ENCODE peak calls at places on chromosomes 5 and 9, in nine cellular contexts. One of them, this sample, is unnamed.
A peak's percentile ranks its signal among the peaks of the same experiment; 100 is the strongest.

GRCh38 chr5:158409507-158409906 is 550.6 kb upstream of the CLINT1 start:
- DNase-seq in neural progenitor cell: no peak
- DNase-seq in Caco-2: no peak
- DNase-seq in CD8-positive, alpha-beta T cell: no peak
- DNase-seq in ovary: no peak
- DNase-seq in prostate gland: no peak
- DNase-seq in OCI-LY7: no peak
- DNase-seq in cardiac muscle cell: no peak
- DNase-seq in BE2C: no peak
- DNase-seq in this sample: no peak

GRCh38 chr5:90548069-90548593 is 10.5 kb upstream of the ADGRV1 start:
- DNase-seq in neural progenitor cell: no peak
- DNase-seq in Caco-2: peak; percentile 75
- DNase-seq in CD8-positive, alpha-beta T cell: no peak
- DNase-seq in ovary: no peak
- DNase-seq in prostate gland: peak; percentile 65
- DNase-seq in OCI-LY7: no peak
- DNase-seq in cardiac muscle cell: peak; percentile 16
- DNase-seq in BE2C: peak; percentile 16
- DNase-seq in this sample: peak; percentile 87

GRCh38 chr9:110555971-110556370 is 23.6 kb downstream of the SVEP1 start:
- DNase-seq in neural progenitor cell: no peak
- DNase-seq in Caco-2: peak; percentile 48
- DNase-seq in CD8-positive, alpha-beta T cell: no peak
- DNase-seq in ovary: peak; percentile 47
- DNase-seq in prostate gland: no peak
- DNase-seq in OCI-LY7: no peak
- DNase-seq in cardiac muscle cell: no peak
- DNase-seq in BE2C: no peak
- DNase-seq in this sample: peak; percentile 53

GRCh38 chr5:25448646-25449045 is 803.9 kb upstream of the CDH10 start:
- DNase-seq in neural progenitor cell: peak; percentile 27
- DNase-seq in Caco-2: no peak
- DNase-seq in CD8-positive, alpha-beta T cell: no peak
- DNase-seq in ovary: no peak
- DNase-seq in prostate gland: peak; percentile 6
- DNase-seq in OCI-LY7: no peak
- DNase-seq in cardiac muscle cell: peak; percentile 7
- DNase-seq in BE2C: no peak
- DNase-seq in this sample: no peak

GRCh38 chr9:121756477-121757285 is 105.2 kb downstream of the DAB2IP start:
- DNase-seq in neural progenitor cell: peak; percentile 48
- DNase-seq in Caco-2: no peak
- DNase-seq in CD8-positive, alpha-beta T cell: no peak
- DNase-seq in ovary: no peak
- DNase-seq in prostate gland: no peak
- DNase-seq in OCI-LY7: no peak
- DNase-seq in cardiac muscle cell: no peak
- DNase-seq in BE2C: no peak
- DNase-seq in this sample: no peak

GRCh38 chr5:146042628-146043279 is 62.6 kb downstream of the PLAC8L1 start:
- DNase-seq in neural progenitor cell: no peak
- DNase-seq in Caco-2: no peak
- DNase-seq in CD8-positive, alpha-beta T cell: no peak
- DNase-seq in ovary: no peak
- DNase-seq in prostate gland: no peak
- DNase-seq in OCI-LY7: no peak
- DNase-seq in cardiac muscle cell: no peak
- DNase-seq in BE2C: no peak
- DNase-seq in this sample: no peak

GRCh38 chr5:53350991-53351770 is 129.2 kb upstream of the FST start:
- DNase-seq in neural progenitor cell: no peak
- DNase-seq in Caco-2: no peak
- DNase-seq in CD8-positive, alpha-beta T cell: no peak
- DNase-seq in ovary: no peak
- DNase-seq in prostate gland: no peak
- DNase-seq in OCI-LY7: no peak
- DNase-seq in cardiac muscle cell: peak; percentile 18
- DNase-seq in BE2C: no peak
- DNase-seq in this sample: no peak

GRCh38 chr5:108541816-108542215 is 159.9 kb upstream of the FBXL17 start:
- DNase-seq in neural progenitor cell: no peak
- DNase-seq in Caco-2: no peak
- DNase-seq in CD8-positive, alpha-beta T cell: no peak
- DNase-seq in ovary: no peak
- DNase-seq in prostate gland: no peak
- DNase-seq in OCI-LY7: no peak
- DNase-seq in cardiac muscle cell: no peak
- DNase-seq in BE2C: no peak
- DNase-seq in this sample: no peak

GRCh38 chr5:143078321-143078720 is 308.1 kb downstream of the ARHGAP26 start:
- DNase-seq in neural progenitor cell: no peak
- DNase-seq in Caco-2: no peak
- DNase-seq in CD8-positive, alpha-beta T cell: no peak
- DNase-seq in ovary: no peak
- DNase-seq in prostate gland: no peak
- DNase-seq in OCI-LY7: no peak
- DNase-seq in cardiac muscle cell: no peak
- DNase-seq in BE2C: no peak
- DNase-seq in this sample: no peak

GRCh38 chr5:96597441-96598020 is 64.6 kb upstream of the CAST start:
- DNase-seq in neural progenitor cell: no peak
- DNase-seq in Caco-2: no peak
- DNase-seq in CD8-positive, alpha-beta T cell: no peak
- DNase-seq in ovary: no peak
- DNase-seq in prostate gland: no peak
- DNase-seq in OCI-LY7: no peak
- DNase-seq in cardiac muscle cell: no peak
- DNase-seq in BE2C: no peak
- DNase-seq in this sample: no peak

GRCh38 chr9:104279535-104280215 is 185.6 kb downstream of the SMC2 start:
- DNase-seq in neural progenitor cell: no peak
- DNase-seq in Caco-2: no peak
- DNase-seq in CD8-positive, alpha-beta T cell: no peak
- DNase-seq in ovary: no peak
- DNase-seq in prostate gland: no peak
- DNase-seq in OCI-LY7: no peak
- DNase-seq in cardiac muscle cell: no peak
- DNase-seq in BE2C: no peak
- DNase-seq in this sample: no peak

GRCh38 chr5:154474957-154475334 is 3.1 kb downstream of the HAND1 start:
- DNase-seq in neural progenitor cell: no peak
- DNase-seq in Caco-2: no peak
- DNase-seq in CD8-positive, alpha-beta T cell: no peak
- DNase-seq in ovary: no peak
- DNase-seq in prostate gland: no peak
- DNase-seq in OCI-LY7: no peak
- DNase-seq in cardiac muscle cell: no peak
- DNase-seq in BE2C: no peak
- DNase-seq in this sample: no peak

GRCh38 chr5:32942225-32942989 is 231.3 kb downstream of the NPR3 start:
- DNase-seq in neural progenitor cell: peak; percentile 44
- DNase-seq in Caco-2: peak; percentile 35
- DNase-seq in CD8-positive, alpha-beta T cell: no peak
- DNase-seq in ovary: no peak
- DNase-seq in prostate gland: no peak
- DNase-seq in OCI-LY7: peak; percentile 50
- DNase-seq in cardiac muscle cell: peak; percentile 57
- DNase-seq in BE2C: peak; percentile 25
- DNase-seq in this sample: peak; percentile 33

GRCh38 chr9:18947772-18948391 is 85.1 kb downstream of the SAXO1 start:
- DNase-seq in neural progenitor cell: no peak
- DNase-seq in Caco-2: no peak
- DNase-seq in CD8-positive, alpha-beta T cell: no peak
- DNase-seq in ovary: no peak
- DNase-seq in prostate gland: no peak
- DNase-seq in OCI-LY7: no peak
- DNase-seq in cardiac muscle cell: no peak
- DNase-seq in BE2C: peak; percentile 32
- DNase-seq in this sample: peak; percentile 48

GRCh38 chr5:113489299-113489698 is 1.0 kb upstream of the MCC start:
- DNase-seq in neural progenitor cell: no peak
- DNase-seq in Caco-2: no peak
- DNase-seq in CD8-positive, alpha-beta T cell: no peak
- DNase-seq in ovary: no peak
- DNase-seq in prostate gland: peak; percentile 71
- DNase-seq in OCI-LY7: no peak
- DNase-seq in cardiac muscle cell: no peak
- DNase-seq in BE2C: no peak
- DNase-seq in this sample: peak; percentile 9

DNA sequence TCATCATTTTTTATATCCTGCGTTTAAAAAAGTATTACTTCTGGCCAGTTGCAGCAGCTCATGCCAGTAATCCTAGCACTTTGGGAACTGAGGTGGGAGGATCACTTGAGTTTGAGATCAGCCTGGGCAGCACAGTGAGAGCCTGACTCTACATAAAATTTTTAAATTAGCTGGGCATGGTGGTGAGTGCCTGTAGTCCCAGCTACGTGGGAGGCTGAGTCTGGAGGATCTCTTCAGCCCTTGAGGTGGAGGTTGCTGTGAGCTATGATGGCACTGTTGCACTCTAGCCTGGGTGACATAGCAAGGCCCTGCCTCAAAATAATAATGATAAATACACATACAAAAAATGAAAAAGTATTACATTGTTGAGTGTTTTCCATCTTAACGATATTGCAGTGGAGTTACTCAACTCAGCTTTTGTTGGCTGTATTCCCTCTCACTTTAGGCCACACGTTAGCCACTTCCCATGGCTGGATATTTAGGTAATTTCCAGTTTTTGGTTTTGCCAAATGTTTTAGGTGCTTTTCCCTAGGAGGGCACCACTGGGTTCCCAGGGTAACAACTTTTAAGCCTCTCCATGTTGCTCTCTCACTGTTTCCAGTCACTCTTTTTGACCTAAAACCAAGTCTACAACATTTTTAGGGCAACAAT is 20.6 kb downstream of the SHB start:
- DNase-seq in neural progenitor cell: no peak
- DNase-seq in Caco-2: no peak
- DNase-seq in CD8-positive, alpha-beta T cell: no peak
- DNase-seq in ovary: no peak
- DNase-seq in prostate gland: no peak
- DNase-seq in OCI-LY7: no peak
- DNase-seq in cardiac muscle cell: no peak
- DNase-seq in BE2C: no peak
- DNase-seq in this sample: no peak
- H3K4me1 ChIP-seq in neural progenitor cell: peaks cover 20% of the 10 kb centered on the region
- H3K4me1 ChIP-seq in Caco-2: peaks cover 71% of the 10 kb centered on the region
- H3K4me1 ChIP-seq in CD8-positive, alpha-beta T cell: no peaks in the 10 kb centered on the region
- H3K4me1 ChIP-seq in ovary: peaks cover 5% of the 10 kb centered on the region
- H3K4me1 ChIP-seq in prostate gland: peaks cover 29% of the 10 kb centered on the region
- H3K4me1 ChIP-seq in OCI-LY7: no peaks in the 10 kb centered on the region
- H3K4me1 ChIP-seq in cardiac muscle cell: peaks cover 30% of the 10 kb centered on the region
- H3K4me1 ChIP-seq in BE2C: no peaks in the 10 kb centered on the region
- H3K4me1 ChIP-seq in this sample: peaks cover 74% of the 10 kb centered on the region

DNA sequence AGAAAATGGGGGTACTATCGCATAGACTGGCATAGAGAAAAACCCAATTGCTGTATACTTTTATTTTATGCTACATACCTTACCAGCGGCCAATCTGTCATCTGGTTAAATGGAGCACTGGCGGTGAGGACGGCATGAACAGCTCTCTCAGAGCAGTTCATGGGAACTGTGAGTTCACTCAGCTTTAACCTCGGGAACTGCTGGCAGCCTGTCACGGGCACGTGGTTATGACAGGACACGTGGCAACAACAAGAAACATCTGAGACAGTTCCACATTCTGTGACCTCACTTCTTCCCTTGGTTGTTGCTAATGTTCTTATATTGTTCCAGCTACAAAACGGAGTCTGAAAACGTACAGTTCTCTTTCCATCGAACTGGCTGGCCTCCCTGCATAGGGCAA is 246.2 kb upstream of the DAP start:
- DNase-seq in neural progenitor cell: no peak
- DNase-seq in Caco-2: no peak
- DNase-seq in CD8-positive, alpha-beta T cell: no peak
- DNase-seq in ovary: no peak
- DNase-seq in prostate gland: no peak
- DNase-seq in OCI-LY7: no peak
- DNase-seq in cardiac muscle cell: no peak
- DNase-seq in BE2C: no peak
- DNase-seq in this sample: no peak
- H3K4me3 ChIP-seq in neural progenitor cell: no peak overlapping the region
- H3K4me3 ChIP-seq in Caco-2: no peak overlapping the region
- H3K4me3 ChIP-seq in CD8-positive, alpha-beta T cell: no peak overlapping the region
- H3K4me3 ChIP-seq in ovary: no peak overlapping the region
- H3K4me3 ChIP-seq in prostate gland: no peak overlapping the region
- H3K4me3 ChIP-seq in OCI-LY7: no peak overlapping the region
- H3K4me3 ChIP-seq in cardiac muscle cell: no peak overlapping the region
- H3K4me3 ChIP-seq in BE2C: no peak overlapping the region
- H3K4me3 ChIP-seq in this sample: no peak overlapping the region

GRCh38 chr9:94648191-94648590 is 8.9 kb upstream of the FBP1 start:
- DNase-seq in neural progenitor cell: no peak
- DNase-seq in Caco-2: no peak
- DNase-seq in CD8-positive, alpha-beta T cell: no peak
- DNase-seq in ovary: no peak
- DNase-seq in prostate gland: no peak
- DNase-seq in OCI-LY7: no peak
- DNase-seq in cardiac muscle cell: no peak
- DNase-seq in BE2C: no peak
- DNase-seq in this sample: no peak

GRCh38 chr9:94643176-94643575 is 3.9 kb upstream of the FBP1 start:
- DNase-seq in neural progenitor cell: no peak
- DNase-seq in Caco-2: no peak
- DNase-seq in CD8-positive, alpha-beta T cell: no peak
- DNase-seq in ovary: no peak
- DNase-seq in prostate gland: no peak
- DNase-seq in OCI-LY7: no peak
- DNase-seq in cardiac muscle cell: no peak
- DNase-seq in BE2C: no peak
- DNase-seq in this sample: no peak

GRCh38 chr9:94643746-94644145 is 4.4 kb upstream of the FBP1 start:
- DNase-seq in neural progenitor cell: no peak
- DNase-seq in Caco-2: no peak
- DNase-seq in CD8-positive, alpha-beta T cell: no peak
- DNase-seq in ovary: no peak
- DNase-seq in prostate gland: no peak
- DNase-seq in OCI-LY7: no peak
- DNase-seq in cardiac muscle cell: no peak
- DNase-seq in BE2C: no peak
- DNase-seq in this sample: no peak

GRCh38 chr9:94644543-94644942 is 5.2 kb upstream of the FBP1 start:
- DNase-seq in neural progenitor cell: no peak
- DNase-seq in Caco-2: no peak
- DNase-seq in CD8-positive, alpha-beta T cell: no peak
- DNase-seq in ovary: no peak
- DNase-seq in prostate gland: no peak
- DNase-seq in OCI-LY7: no peak
- DNase-seq in cardiac muscle cell: peak; percentile 13
- DNase-seq in BE2C: no peak
- DNase-seq in this sample: no peak

GRCh38 chr9:94645901-94646300 is 6.6 kb upstream of the FBP1 start:
- DNase-seq in neural progenitor cell: no peak
- DNase-seq in Caco-2: no peak
- DNase-seq in CD8-positive, alpha-beta T cell: no peak
- DNase-seq in ovary: no peak
- DNase-seq in prostate gland: no peak
- DNase-seq in OCI-LY7: no peak
- DNase-seq in cardiac muscle cell: peak; percentile 12
- DNase-seq in BE2C: no peak
- DNase-seq in this sample: no peak
- H3K4me1 ChIP-seq in neural progenitor cell: peaks cover 3% of the 10 kb centered on the region
- H3K4me1 ChIP-seq in Caco-2: no peaks in the 10 kb centered on the region
- H3K4me1 ChIP-seq in CD8-positive, alpha-beta T cell: no peaks in the 10 kb centered on the region
- H3K4me1 ChIP-seq in ovary: no peaks in the 10 kb centered on the region
- H3K4me1 ChIP-seq in prostate gland: no peaks in the 10 kb centered on the region
- H3K4me1 ChIP-seq in OCI-LY7: no peaks in the 10 kb centered on the region
- H3K4me1 ChIP-seq in cardiac muscle cell: peaks cover 10% of the 10 kb centered on the region
- H3K4me1 ChIP-seq in BE2C: no peaks in the 10 kb centered on the region
- H3K4me1 ChIP-seq in this sample: no peaks in the 10 kb centered on the region

GRCh38 chr5:139671096-139671841 is 23.1 kb downstream of the CXXC5 start:
- DNase-seq in neural progenitor cell: peak; percentile 49
- DNase-seq in Caco-2: no peak
- DNase-seq in CD8-positive, alpha-beta T cell: no peak
- DNase-seq in ovary: no peak
- DNase-seq in prostate gland: no peak
- DNase-seq in OCI-LY7: peak; percentile 52
- DNase-seq in cardiac muscle cell: no peak
- DNase-seq in BE2C: no peak
- DNase-seq in this sample: peak; percentile 49
- H3K4me3 ChIP-seq in neural progenitor cell: no peak overlapping the region
- H3K4me3 ChIP-seq in Caco-2: no peak overlapping the region
- H3K4me3 ChIP-seq in CD8-positive, alpha-beta T cell: no peak overlapping the region
- H3K4me3 ChIP-seq in ovary: no peak overlapping the region
- H3K4me3 ChIP-seq in prostate gland: no peak overlapping the region
- H3K4me3 ChIP-seq in OCI-LY7: peak overlapping the region; percentile 74
- H3K4me3 ChIP-seq in cardiac muscle cell: no peak overlapping the region
- H3K4me3 ChIP-seq in BE2C: no peak overlapping the region
- H3K4me3 ChIP-seq in this sample: no peak overlapping the region